ENCODE peak calls at places on chromosomes 5 and 9, in five cellular contexts. S is heart left ventricle, Y is B cell, L is AG10803, G is epithelial cell of esophagus. T is an unnamed sample.

GRCh38 chr5:74641778-74642542 is 1.4 kb upstream of the ENC1 start:
- DNase-seq in S (no peak), Y (peak), L (peak), G (peak), T (no peak)

GRCh38 chr9:34216325-34216724 is 37.5 kb downstream of the UBAP1 start:
- DNase-seq in S (no peak), Y (no peak), L (no peak), G (no peak), T (no peak)

GRCh38 chr5:117054808-117055398 is 480.3 kb upstream of the SEMA6A start:
- DNase-seq in S (no peak), Y (no peak), L (no peak), G (no peak), T (no peak)

GRCh38 chr9:81374881-81375280 is 314.5 kb downstream of the TLE1 start:
- DNase-seq in S (no peak), Y (no peak), L (no peak), G (no peak), T (no peak)

GRCh38 chr9:96383165-96383939 is at the start of gene SLC35D2:
- DNase-seq in S (peak), Y (peak), L (peak), G (peak), T (no peak)

GRCh38 chr9:2255128-2255527 is 240.0 kb downstream of the SMARCA2 start:
- DNase-seq in S (no peak), Y (no peak), L (no peak), G (no peak), T (no peak)

GRCh38 chr9:91276513-91276912 is 85.2 kb downstream of the AUH start:
- DNase-seq in S (no peak), Y (no peak), L (no peak), G (no peak), T (no peak)

GRCh38 chr9:2178034-2178734 is 163.0 kb downstream of the SMARCA2 start:
- DNase-seq in S (no peak), Y (no peak), L (no peak), G (peak), T (no peak)

GRCh38 chr5:57764479-57765089 is 282.0 kb upstream of the ACTBL2 start:
- DNase-seq in S (no peak), Y (no peak), L (no peak), G (no peak), T (no peak)

GRCh38 chr5:89168766-89169165 is 285.8 kb upstream of the MEF2C start:
- DNase-seq in S (no peak), Y (peak), L (no peak), G (no peak), T (no peak)

GRCh38 chr9:20873240-20873860 is 158.1 kb downstream of the HACD4 start:
- DNase-seq in S (no peak), Y (peak), L (peak), G (no peak), T (no peak)

GRCh38 chr5:22560115-22560514 is 293.0 kb downstream of the CDH12 start:
- DNase-seq in S (no peak), Y (no peak), L (peak), G (peak), T (no peak)

GRCh38 chr9:37963936-37964739 is 60.2 kb upstream of the SLC25A51 start:
- DNase-seq in S (peak), Y (no peak), L (peak), G (peak), T (no peak)

GRCh38 chr5:133048993-133049725 is 2.7 kb upstream of the HSPA4 start:
- DNase-seq in S (no peak), Y (no peak), L (peak), G (no peak), T (no peak)

GRCh38 chr5:1343931-1344901 is 683 bp downstream of the CLPTM1L start:
- DNase-seq in S (no peak), Y (peak), L (no peak), G (peak), T (no peak)

GRCh38 chr9:134171316-134172197 is 7.2 kb upstream of the RNU6ATAC start:
- DNase-seq in S (no peak), Y (no peak), L (peak), G (no peak), T (no peak)

GRCh38 chr9:133058550-133059320 is 3.0 kb upstream of the CEL start:
- DNase-seq in S (no peak), Y (no peak), L (no peak), G (no peak), T (no peak)

GRCh38 chr5:172904643-172905345 is 54.4 kb upstream of the RPL26L1 start:
- DNase-seq in S (peak), Y (no peak), L (peak), G (peak), T (no peak)

GRCh38 chr5:147805030-147805454 is 22.5 kb upstream of the JAKMIP2 start:
- DNase-seq in S (no peak), Y (peak), L (no peak), G (peak), T (no peak)

GRCh38 chr5:108093186-108093585 is 288.7 kb downstream of the FBXL17 start:
- DNase-seq in S (no peak), Y (no peak), L (peak), G (peak), T (no peak)

GRCh38 chr5:104412649-104413240 is 850.2 kb upstream of the NUDT12 start:
- DNase-seq in S (no peak), Y (no peak), L (peak), G (peak), T (no peak)

DNA sequence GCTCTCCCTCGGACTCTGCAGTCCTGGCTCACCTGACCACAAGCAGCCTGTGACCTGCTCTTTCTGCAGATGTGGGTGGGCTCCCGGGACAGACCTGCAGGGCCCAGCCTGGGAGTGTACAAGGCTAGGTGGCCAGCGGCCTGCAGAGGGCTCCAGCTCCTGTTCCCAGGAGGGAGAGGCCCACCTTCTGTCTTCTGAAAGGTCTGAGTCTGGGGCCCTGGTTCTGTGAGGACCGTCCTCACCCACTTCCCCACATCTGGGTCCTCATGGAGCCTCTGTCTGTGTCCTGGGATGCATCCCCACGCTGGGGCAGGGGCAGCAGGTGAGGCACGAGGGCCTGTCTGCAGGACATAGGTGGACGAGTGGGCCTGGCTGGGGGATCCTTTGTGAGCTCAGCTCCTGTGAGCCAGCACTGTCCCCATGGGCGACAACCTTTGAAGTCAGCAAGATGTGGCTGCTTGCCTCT is 43.7 kb downstream of the PHF2 start:
- DNase-seq in S (no peak), Y (no peak), L (no peak), G (no peak), T (no peak)
- TF ChIP-seq CTCF in S (no peak), Y (no peak), L (no peak), G (no peak), T (no peak)

DNA sequence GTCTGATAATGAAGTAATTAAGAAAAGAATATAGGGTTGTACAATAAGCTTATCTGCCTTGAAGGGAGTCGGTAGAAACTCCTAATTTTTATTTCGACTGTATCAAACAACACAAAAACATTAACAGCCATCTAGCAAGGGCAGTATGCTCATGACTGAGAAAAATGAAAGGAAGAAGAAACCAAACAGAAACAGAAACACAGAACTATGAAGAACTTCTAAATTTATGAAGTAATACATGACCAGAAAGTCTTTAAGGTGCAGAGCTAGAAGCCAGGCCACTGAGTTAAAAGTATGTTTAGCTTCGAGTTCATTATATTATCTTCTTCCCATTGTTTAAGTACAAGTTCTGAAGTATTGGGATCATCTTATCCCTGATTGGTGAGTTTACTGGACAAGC is 367.3 kb upstream of the C9orf72 start:
- DNase-seq in S (no peak), Y (no peak), L (no peak), G (no peak), T (no peak)
- TF ChIP-seq CTCF in S (no peak), Y (no peak), L (no peak), G (no peak), T (no peak)

GRCh38 chr5:37248970-37249819 is at the start of gene CPLANE1:
- DNase-seq in S (peak), Y (peak), L (peak), G (peak), T (peak)
- TF ChIP-seq CTCF in S (no peak), Y (no peak), L (peak), G (no peak), T (no peak)

DNA sequence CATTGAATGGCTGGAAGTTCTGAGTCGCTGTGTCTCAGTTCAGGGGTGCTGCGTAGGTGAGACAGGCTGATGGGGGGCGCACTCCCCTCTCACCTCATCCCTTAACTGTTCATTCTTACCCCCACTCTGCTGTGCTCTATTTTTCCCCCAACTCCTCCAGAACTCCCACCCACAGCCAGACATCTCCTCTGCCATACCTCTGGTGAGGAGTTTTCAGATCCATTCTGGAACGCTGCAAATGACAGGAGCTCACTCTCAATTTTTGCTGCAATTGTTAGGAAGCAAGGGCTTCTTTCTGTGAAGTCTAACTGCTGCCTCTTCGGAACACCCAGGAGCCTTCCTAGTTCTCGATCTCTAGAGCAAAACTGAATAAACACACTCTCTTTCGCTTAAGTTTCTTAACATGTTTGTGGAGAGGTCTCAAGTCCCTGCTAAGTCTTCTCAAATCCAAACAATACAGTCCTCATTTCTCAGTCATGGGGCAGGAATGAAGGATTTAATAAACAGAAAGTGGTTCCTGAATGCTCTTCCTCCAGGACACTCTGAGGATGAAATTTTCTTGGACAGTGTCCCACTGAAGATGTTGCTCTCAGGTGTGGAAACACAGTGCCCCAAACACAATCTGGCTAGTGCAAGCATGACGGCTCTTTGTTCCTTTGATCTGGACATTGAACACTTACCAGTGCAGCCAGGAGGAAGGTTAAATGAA is 387.7 kb downstream of the KDM4C start:
- DNase-seq in S (no peak), Y (no peak), L (no peak), G (no peak), T (no peak)
- TF ChIP-seq CTCF in S (no peak), Y (no peak), L (no peak), G (no peak), T (no peak)